ENCODE peak calls at places on chromosomes 1 and 21, in six cellular contexts. One of them, this sample, is unnamed.

GRCh38 chr1:154014154-154014910 is 23.8 kb downstream of the RPS27 start:
- DNase-seq in EH: peak
- DNase-seq in ELR: peak
- DNase-seq in fibroblast of lung: peak
- DNase-seq in cardiac fibroblast: peak
- DNase-seq in heart right ventricle: no peak
- DNase-seq in this sample: no peak

GRCh38 chr1:57146100-57146499 is 180.3 kb upstream of the C8B start:
- DNase-seq in ELR: no peak
- DNase-seq in heart right ventricle: no peak
- DNase-seq in cardiac fibroblast: peak
- DNase-seq in fibroblast of lung: no peak
- DNase-seq in EH: no peak
- DNase-seq in this sample: no peak

GRCh38 chr1:7705048-7705907 is 65.8 kb upstream of the VAMP3 start:
- DNase-seq in ELR: no peak
- DNase-seq in EH: no peak
- DNase-seq in cardiac fibroblast: no peak
- DNase-seq in fibroblast of lung: no peak
- DNase-seq in heart right ventricle: peak
- DNase-seq in this sample: no peak

GRCh38 chr1:93845554-93846150 is 33.4 kb downstream of the DNTTIP2 start:
- DNase-seq in ELR: peak
- DNase-seq in heart right ventricle: no peak
- DNase-seq in fibroblast of lung: peak
- DNase-seq in cardiac fibroblast: peak
- DNase-seq in EH: peak
- DNase-seq in this sample: no peak

GRCh38 chr1:25927541-25928265 is 21.5 kb upstream of the STMN1 start:
- DNase-seq in fibroblast of lung: no peak
- DNase-seq in cardiac fibroblast: no peak
- DNase-seq in heart right ventricle: no peak
- DNase-seq in ELR: no peak
- DNase-seq in EH: peak
- DNase-seq in this sample: no peak

GRCh38 chr1:4090976-4091660 is 191.0 kb upstream of the C1orf174 start:
- DNase-seq in EH: no peak
- DNase-seq in cardiac fibroblast: no peak
- DNase-seq in fibroblast of lung: no peak
- DNase-seq in ELR: no peak
- DNase-seq in heart right ventricle: no peak
- DNase-seq in this sample: no peak

GRCh38 chr1:172154571-172154970 is 265.9 kb upstream of the C1orf105 start:
- DNase-seq in cardiac fibroblast: peak
- DNase-seq in heart right ventricle: no peak
- DNase-seq in ELR: peak
- DNase-seq in fibroblast of lung: peak
- DNase-seq in EH: peak
- DNase-seq in this sample: peak

GRCh38 chr1:21534674-21535378 is 25.6 kb downstream of the ALPL start:
- DNase-seq in ELR: peak
- DNase-seq in heart right ventricle: no peak
- DNase-seq in cardiac fibroblast: peak
- DNase-seq in EH: peak
- DNase-seq in fibroblast of lung: peak
- DNase-seq in this sample: no peak

GRCh38 chr1:213417225-213417820 is 366.3 kb downstream of the RPS6KC1 start:
- DNase-seq in EH: no peak
- DNase-seq in cardiac fibroblast: no peak
- DNase-seq in ELR: no peak
- DNase-seq in heart right ventricle: no peak
- DNase-seq in fibroblast of lung: no peak
- DNase-seq in this sample: no peak

GRCh38 chr1:46757256-46757955 is 38.5 kb upstream of the EFCAB14 start:
- DNase-seq in cardiac fibroblast: peak
- DNase-seq in ELR: no peak
- DNase-seq in fibroblast of lung: no peak
- DNase-seq in heart right ventricle: no peak
- DNase-seq in EH: no peak
- DNase-seq in this sample: no peak

GRCh38 chr21:42591170-42591869 is 62.1 kb upstream of the PDE9A start:
- DNase-seq in ELR: no peak
- DNase-seq in fibroblast of lung: no peak
- DNase-seq in cardiac fibroblast: no peak
- DNase-seq in heart right ventricle: no peak
- DNase-seq in EH: no peak
- DNase-seq in this sample: no peak

GRCh38 chr1:202037706-202038296 is 27.4 kb downstream of the ELF3 start:
- DNase-seq in cardiac fibroblast: peak
- DNase-seq in EH: peak
- DNase-seq in ELR: no peak
- DNase-seq in heart right ventricle: no peak
- DNase-seq in fibroblast of lung: no peak
- DNase-seq in this sample: no peak

GRCh38 chr1:209493584-209493983 is 89.9 kb upstream of the CAMK1G start:
- DNase-seq in ELR: peak
- DNase-seq in heart right ventricle: no peak
- DNase-seq in EH: peak
- DNase-seq in fibroblast of lung: peak
- DNase-seq in cardiac fibroblast: no peak
- DNase-seq in this sample: no peak

GRCh38 chr1:37831809-37832208 is 23.8 kb upstream of the YRDC start:
- DNase-seq in fibroblast of lung: no peak
- DNase-seq in cardiac fibroblast: no peak
- DNase-seq in ELR: no peak
- DNase-seq in heart right ventricle: no peak
- DNase-seq in EH: peak
- DNase-seq in this sample: no peak

GRCh38 chr1:154809436-154810413 is 60.4 kb downstream of the KCNN3 start:
- DNase-seq in cardiac fibroblast: peak
- DNase-seq in EH: peak
- DNase-seq in heart right ventricle: no peak
- DNase-seq in ELR: peak
- DNase-seq in fibroblast of lung: no peak
- DNase-seq in this sample: peak

GRCh38 chr1:29179641-29180184 is 2.0 kb downstream of the SRSF4 start:
- DNase-seq in ELR: peak
- DNase-seq in EH: no peak
- DNase-seq in fibroblast of lung: peak
- DNase-seq in heart right ventricle: no peak
- DNase-seq in cardiac fibroblast: peak
- DNase-seq in this sample: no peak

GRCh38 chr1:110875216-110875731 is 2.3 kb downstream of the CD53 start:
- DNase-seq in ELR: no peak
- DNase-seq in cardiac fibroblast: peak
- DNase-seq in heart right ventricle: no peak
- DNase-seq in fibroblast of lung: no peak
- DNase-seq in EH: no peak
- DNase-seq in this sample: no peak

GRCh38 chr1:109425902-109426277 is 358 bp downstream of the PSMA5 start:
- DNase-seq in fibroblast of lung: peak
- DNase-seq in heart right ventricle: no peak
- DNase-seq in cardiac fibroblast: peak
- DNase-seq in EH: peak
- DNase-seq in ELR: peak
- DNase-seq in this sample: no peak

GRCh38 chr1:41500781-41501518 is 16.5 kb upstream of the EDN2 start:
- DNase-seq in fibroblast of lung: no peak
- DNase-seq in EH: no peak
- DNase-seq in ELR: no peak
- DNase-seq in cardiac fibroblast: no peak
- DNase-seq in heart right ventricle: no peak
- DNase-seq in this sample: peak

GRCh38 chr1:201603613-201604232 is 64.8 kb downstream of the NAV1 start:
- DNase-seq in heart right ventricle: no peak
- DNase-seq in cardiac fibroblast: peak
- DNase-seq in ELR: peak
- DNase-seq in fibroblast of lung: no peak
- DNase-seq in EH: peak
- DNase-seq in this sample: no peak

GRCh38 chr1:101235241-101235695 is 1.6 kb upstream of the S1PR1 start:
- DNase-seq in cardiac fibroblast: no peak
- DNase-seq in heart right ventricle: no peak
- DNase-seq in EH: no peak
- DNase-seq in ELR: no peak
- DNase-seq in fibroblast of lung: no peak
- DNase-seq in this sample: no peak

GRCh38 chr1:164706596-164706995 is 147.6 kb downstream of the PBX1 start:
- DNase-seq in fibroblast of lung: no peak
- DNase-seq in EH: peak
- DNase-seq in cardiac fibroblast: peak
- DNase-seq in heart right ventricle: no peak
- DNase-seq in ELR: peak
- DNase-seq in this sample: no peak

GRCh38 chr1:172914517-172915144 is 136.1 kb downstream of the TNFSF18 start:
- DNase-seq in heart right ventricle: no peak
- DNase-seq in cardiac fibroblast: peak
- DNase-seq in EH: peak
- DNase-seq in ELR: peak
- DNase-seq in fibroblast of lung: peak
- DNase-seq in this sample: no peak

GRCh38 chr1:94579876-94580294 is 38.3 kb upstream of the F3 start:
- DNase-seq in cardiac fibroblast: peak
- DNase-seq in ELR: peak
- DNase-seq in heart right ventricle: no peak
- DNase-seq in fibroblast of lung: peak
- DNase-seq in EH: peak
- DNase-seq in this sample: no peak

This sample was measured in foreskin melanocyte.